ENCODE peak calls at places on chromosomes 5 and 9, in eight cellular contexts. C is non-pigmented ciliary epithelial cell; U is GM04504; T is endothelial cell of umbilical vein; X is CD4-positive, alpha-beta T cell; M is activated T-cell treated with anti-CD3 and anti-CD28 coated beads, Interleukin-2, amount 50 U/mL, for 72 hours; E is effector CD4-positive, alpha-beta T cell; R is NCI-H446. Q is an unnamed sample.
A peak's percentile ranks its signal among the peaks of the same experiment; 100 is the strongest.

GRCh38 chr5:134226441-134227192 is 744 bp upstream of the PPP2CA start:
- DNase-seq in C (no peak), U (no peak), T (peak; percentile 12), X (peak; percentile 74), M (peak; percentile 80), E (peak; percentile 79), R (no peak), Q (no peak)

GRCh38 chr9:92140074-92140753 is 25.0 kb upstream of the SPTLC1 start:
- DNase-seq in C (no peak), U (no peak), T (peak; percentile 72), X (peak; percentile 56), M (peak; percentile 78), E (peak; percentile 61), R (peak; percentile 57), Q (peak; percentile 68)

GRCh38 chr5:174100490-174100889 is 55.0 kb downstream of the NSG2 start:
- DNase-seq in C (no peak), U (no peak), T (no peak), X (no peak), M (no peak), E (no peak), R (no peak), Q (no peak)

GRCh38 chr9:109903515-109904138 is 123.6 kb downstream of the PALM2AKAP2 start:
- DNase-seq in C (no peak), U (no peak), T (peak; percentile 82), X (peak; percentile 27), M (peak; percentile 75), E (peak; percentile 47), R (peak; percentile 63), Q (peak; percentile 72)

GRCh38 chr5:113824307-113824706 is 310.8 kb downstream of the YTHDC2 start:
- DNase-seq in C (no peak), U (no peak), T (no peak), X (no peak), M (no peak), E (no peak), R (no peak), Q (no peak)

GRCh38 chr9:131281119-131281965 is 5.0 kb upstream of the FAM78A start:
- DNase-seq in C (no peak), U (no peak), T (no peak), X (no peak), M (no peak), E (no peak), R (no peak), Q (no peak)

GRCh38 chr9:68726489-68726888 is 21.4 kb downstream of the PIP5K1B start:
- DNase-seq in C (no peak), U (no peak), T (no peak), X (no peak), M (no peak), E (no peak), R (no peak), Q (no peak)

GRCh38 chr5:2205185-2205585 is 322.5 kb upstream of the IRX4 start:
- DNase-seq in C (no peak), U (no peak), T (no peak), X (no peak), M (no peak), E (no peak), R (no peak), Q (no peak)

GRCh38 chr9:8750639-8751041 is 951.1 kb upstream of the DMAC1 start:
- DNase-seq in C (no peak), U (no peak), T (no peak), X (no peak), M (no peak), E (no peak), R (peak; percentile 19), Q (no peak)

GRCh38 chr5:129367883-129368282 is 92.2 kb upstream of the ADAMTS19 start:
- DNase-seq in C (peak; percentile 14), U (no peak), T (no peak), X (no peak), M (no peak), E (no peak), R (no peak), Q (no peak)

GRCh38 chr9:126480810-126481209 is 132.9 kb upstream of the LMX1B start:
- DNase-seq in C (no peak), U (no peak), T (no peak), X (no peak), M (no peak), E (no peak), R (no peak), Q (no peak)

GRCh38 chr9:114643906-114644305 is 13.7 kb downstream of the TEX53 start:
- DNase-seq in C (no peak), U (no peak), T (no peak), X (no peak), M (no peak), E (no peak), R (no peak), Q (no peak)

GRCh38 chr9:89243296-89244061 is 64.9 kb upstream of the SHC3 start:
- DNase-seq in C (no peak), U (no peak), T (no peak), X (no peak), M (no peak), E (no peak), R (no peak), Q (peak; percentile 8)

GRCh38 chr5:79774171-79774854 is 84.7 kb downstream of the CMYA5 start:
- DNase-seq in C (no peak), U (peak; percentile 21), T (no peak), X (no peak), M (peak; percentile 3), E (no peak), R (no peak), Q (peak; percentile 46)

GRCh38 chr5:44329716-44330115 is 59.5 kb downstream of the FGF10 start:
- DNase-seq in C (no peak), U (no peak), T (no peak), X (no peak), M (no peak), E (no peak), R (peak; percentile 39), Q (no peak)

GRCh38 chr9:113985968-113986585 is 92.0 kb downstream of the AMBP start:
- DNase-seq in C (peak; percentile 32), U (no peak), T (peak; percentile 68), X (no peak), M (no peak), E (no peak), R (no peak), Q (peak; percentile 84)

GRCh38 chr5:173925449-173926071 is 37.4 kb downstream of the CPEB4 start:
- DNase-seq in C (peak; percentile 32), U (no peak), T (peak; percentile 70), X (peak; percentile 32), M (peak; percentile 34), E (peak; percentile 33), R (peak; percentile 17), Q (peak; percentile 49)

GRCh38 chr9:127128341-127129072 is 6.1 kb upstream of the ANGPTL2 start:
- DNase-seq in C (no peak), U (peak; percentile 66), T (no peak), X (no peak), M (no peak), E (no peak), R (peak; percentile 34), Q (peak; percentile 82)